ENCODE peak calls at places on chromosomes 16 and 17, in four cellular contexts. One of them, this sample, is unnamed. For H3K4me1, the result is how much of the 10 kb centered on the place peaks cover.

GRCh38 chr16:19559242-19559910 is 3.9 kb downstream of the VPS35L start:
- DNase-seq in cardiac muscle cell: peak
- DNase-seq in astrocyte: peak
- DNase-seq in A549: peak
- DNase-seq in this sample: no peak

GRCh38 chr17:54771409-54771808 is 129.2 kb upstream of the TOM1L1 start:
- DNase-seq in astrocyte: no peak
- DNase-seq in cardiac muscle cell: no peak
- DNase-seq in A549: no peak
- DNase-seq in this sample: no peak

GRCh38 chr16:8402981-8403853 is 187.1 kb downstream of the TMEM114 start:
- DNase-seq in astrocyte: no peak
- DNase-seq in cardiac muscle cell: no peak
- DNase-seq in A549: no peak
- DNase-seq in this sample: no peak

GRCh38 chr17:41792835-41793748 is 6.6 kb upstream of the JUP start:
- DNase-seq in A549: peak
- DNase-seq in cardiac muscle cell: peak
- DNase-seq in astrocyte: peak
- DNase-seq in this sample: peak

GRCh38 chr16:69924777-69925191 is 26.4 kb upstream of the CLEC18A start:
- DNase-seq in cardiac muscle cell: peak
- DNase-seq in astrocyte: peak
- DNase-seq in A549: no peak
- DNase-seq in this sample: peak

GRCh38 chr17:54948380-54948779 is 20.1 kb downstream of the COX11 start:
- DNase-seq in cardiac muscle cell: peak
- DNase-seq in astrocyte: peak
- DNase-seq in A549: peak
- DNase-seq in this sample: no peak

GRCh38 chr17:16328997-16329396 is 24.3 kb downstream of the CENPV start:
- DNase-seq in A549: no peak
- DNase-seq in cardiac muscle cell: peak
- DNase-seq in astrocyte: no peak
- DNase-seq in this sample: no peak

GRCh38 chr17:7042507-7043194 is 1.2 kb downstream of the SLC16A11 start:
- DNase-seq in cardiac muscle cell: peak
- DNase-seq in astrocyte: no peak
- DNase-seq in A549: no peak
- DNase-seq in this sample: peak

GRCh38 chr16:30185141-30185682 is 1.8 kb downstream of the CORO1A start:
- DNase-seq in astrocyte: no peak
- DNase-seq in cardiac muscle cell: no peak
- DNase-seq in A549: no peak
- DNase-seq in this sample: peak

GRCh38 chr16:79204486-79204885 is 396.1 kb downstream of the MAF start:
- DNase-seq in cardiac muscle cell: no peak
- DNase-seq in astrocyte: no peak
- DNase-seq in A549: no peak
- DNase-seq in this sample: no peak

GRCh38 chr16:54268340-54268739 is 18.2 kb downstream of the IRX3 start:
- DNase-seq in astrocyte: no peak
- DNase-seq in cardiac muscle cell: no peak
- DNase-seq in A549: no peak
- DNase-seq in this sample: no peak

GRCh38 chr17:61409301-61410099 is 9.9 kb downstream of the TBX2 start:
- DNase-seq in A549: peak
- DNase-seq in cardiac muscle cell: peak
- DNase-seq in astrocyte: peak
- DNase-seq in this sample: peak

GRCh38 chr17:45101883-45102811 is 30.2 kb downstream of the PLCD3 start:
- DNase-seq in astrocyte: no peak
- DNase-seq in cardiac muscle cell: no peak
- DNase-seq in A549: no peak
- DNase-seq in this sample: peak

GRCh38 chr16:851209-851810 is 50.8 kb upstream of the GNG13 start:
- DNase-seq in A549: no peak
- DNase-seq in cardiac muscle cell: no peak
- DNase-seq in astrocyte: no peak
- DNase-seq in this sample: peak

GRCh38 chr17:56918916-56919315 is 5.1 kb upstream of the TRIM25 start:
- DNase-seq in astrocyte: no peak
- DNase-seq in A549: no peak
- DNase-seq in cardiac muscle cell: peak
- DNase-seq in this sample: no peak

GRCh38 chr17:79650283-79650682 is 39.4 kb upstream of the RBFOX3 start:
- DNase-seq in cardiac muscle cell: no peak
- DNase-seq in astrocyte: no peak
- DNase-seq in A549: no peak
- DNase-seq in this sample: no peak

GRCh38 chr16:22423716-22424115 is 49.3 kb upstream of the CDR2 start:
- DNase-seq in A549: no peak
- DNase-seq in cardiac muscle cell: no peak
- DNase-seq in astrocyte: no peak
- DNase-seq in this sample: no peak

GRCh38 chr17:79835953-79836951 is 3.0 kb downstream of the CBX4 start:
- DNase-seq in astrocyte: no peak
- DNase-seq in A549: peak
- DNase-seq in cardiac muscle cell: peak
- DNase-seq in this sample: peak

GRCh38 chr17:63258785-63259184 is 187.3 kb downstream of the CYB561 start:
- DNase-seq in astrocyte: no peak
- DNase-seq in cardiac muscle cell: no peak
- DNase-seq in A549: no peak
- DNase-seq in this sample: no peak

GRCh38 chr16:11737678-11738077 is 5.0 kb downstream of the TXNDC11 start:
- DNase-seq in cardiac muscle cell: no peak
- DNase-seq in astrocyte: no peak
- DNase-seq in A549: no peak
- DNase-seq in this sample: no peak
- H3K4me1 ChIP-seq in cardiac muscle cell: under half
- H3K4me1 ChIP-seq in astrocyte: under half
- H3K4me1 ChIP-seq in A549: under half
- H3K4me1 ChIP-seq in this sample: under half

DNA sequence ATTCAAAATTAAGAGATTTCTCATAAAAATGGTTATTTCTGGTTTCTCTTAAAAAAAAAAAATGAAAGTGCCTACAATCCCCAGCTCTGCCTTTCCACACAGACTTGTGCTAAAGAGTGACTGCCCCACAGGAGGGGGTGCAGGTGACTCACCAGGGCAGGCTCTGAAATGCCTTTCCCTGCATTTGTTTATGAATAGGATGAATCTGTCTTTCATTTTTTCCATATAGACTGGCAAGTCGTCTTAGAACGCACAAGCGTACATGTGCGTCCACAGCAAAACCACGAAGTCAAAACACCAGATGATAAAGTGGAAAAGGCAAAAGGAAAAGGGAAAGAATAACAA is 271.6 kb downstream of the PHKB start:
- DNase-seq in A549: peak
- DNase-seq in astrocyte: peak
- DNase-seq in cardiac muscle cell: peak
- DNase-seq in this sample: no peak
- H3K4me1 ChIP-seq in A549: under half
- H3K4me1 ChIP-seq in astrocyte: under half
- H3K4me1 ChIP-seq in cardiac muscle cell: under half
- H3K4me1 ChIP-seq in this sample: under half

DNA sequence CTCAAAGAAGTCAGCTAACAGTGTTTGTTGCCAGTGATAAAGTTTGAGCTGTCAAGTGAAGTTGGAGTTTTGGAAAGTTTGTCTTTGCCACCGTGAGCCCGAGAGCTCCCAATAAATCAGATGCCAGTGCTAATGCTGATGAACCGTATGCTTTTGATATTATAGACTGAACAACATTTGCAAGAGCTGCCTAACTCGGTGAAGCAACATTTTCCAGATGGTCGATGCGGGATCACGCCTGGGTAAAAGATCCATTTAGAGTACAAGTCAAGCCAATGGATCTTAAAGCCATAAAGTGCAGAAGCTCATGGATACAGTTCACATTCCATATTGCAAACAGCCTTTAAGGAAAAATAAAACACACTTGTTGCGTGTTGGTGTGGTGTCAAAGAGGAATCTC is 9.6 kb downstream of the BANP start:
- DNase-seq in cardiac muscle cell: no peak
- DNase-seq in A549: no peak
- DNase-seq in astrocyte: no peak
- DNase-seq in this sample: no peak
- H3K4me1 ChIP-seq in cardiac muscle cell: under half
- H3K4me1 ChIP-seq in A549: under half
- H3K4me1 ChIP-seq in astrocyte: under half
- H3K4me1 ChIP-seq in this sample: under half

DNA sequence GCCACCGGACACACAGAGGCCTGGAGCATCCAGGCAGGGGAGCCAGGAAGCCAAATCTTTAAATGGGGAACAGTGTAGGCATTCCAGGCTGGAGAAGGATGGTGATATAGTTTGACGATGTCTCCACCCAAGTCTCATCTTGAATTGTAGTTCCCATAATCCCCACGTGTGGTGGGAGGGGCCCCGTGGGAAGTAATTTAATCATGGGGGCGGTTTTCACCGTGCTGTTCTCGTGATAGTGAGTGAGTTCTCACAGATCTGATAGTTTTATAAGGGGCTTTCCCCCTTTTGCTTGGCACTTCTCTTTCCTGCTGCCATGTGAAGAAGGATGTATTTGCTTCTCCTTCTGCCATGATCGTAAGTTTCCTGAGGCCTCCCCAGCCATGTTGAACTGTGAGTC is 28.8 kb downstream of the GINS3 start:
- DNase-seq in A549: no peak
- DNase-seq in cardiac muscle cell: no peak
- DNase-seq in astrocyte: no peak
- DNase-seq in this sample: no peak
- H3K4me1 ChIP-seq in A549: under half
- H3K4me1 ChIP-seq in cardiac muscle cell: under half
- H3K4me1 ChIP-seq in astrocyte: under half
- H3K4me1 ChIP-seq in this sample: under half

GRCh38 chr17:49738456-49739163 is 25.3 kb downstream of the FAM117A start:
- DNase-seq in cardiac muscle cell: no peak
- DNase-seq in A549: no peak
- DNase-seq in astrocyte: no peak
- DNase-seq in this sample: peak
- H3K4me1 ChIP-seq in cardiac muscle cell: half or more
- H3K4me1 ChIP-seq in A549: under half
- H3K4me1 ChIP-seq in astrocyte: under half
- H3K4me1 ChIP-seq in this sample: under half

This sample was measured in right cardiac atrium.